ENCODE peak calls at places on chromosomes 5 and 9, in five cellular contexts. C, Q, N, U and A are unnamed samples.
A peak's percentile ranks its signal among the peaks of the same experiment; 100 is the strongest.

GRCh38 chr5:67578011-67578410 is 381.4 kb upstream of the CD180 start:
- DNase-seq in U (no peak), C (no peak), N (no peak), Q (no peak), A (peak; percentile 23)

GRCh38 chr9:98964201-98964600 is 20.5 kb downstream of the COL15A1 start:
- DNase-seq in C (no peak), U (no peak), N (no peak), Q (no peak), A (no peak)

GRCh38 chr9:115923903-115924668 is 229.5 kb upstream of the PAPPA start:
- DNase-seq in C (no peak), N (peak; percentile 89), U (no peak), Q (no peak), A (peak; percentile 41)

GRCh38 chr5:65926893-65927292 is 518 bp downstream of the ERBIN start:
- DNase-seq in C (no peak), N (peak; percentile 8), Q (no peak), U (no peak), A (peak; percentile 31)

GRCh38 chr9:14438232-14438966 is 124.5 kb upstream of the NFIB start:
- DNase-seq in U (no peak), Q (no peak), N (no peak), C (no peak), A (no peak)

GRCh38 chr9:128724744-128725211 is 851 bp upstream of the ZDHHC12 start:
- DNase-seq in N (peak; percentile 70), U (no peak), C (peak; percentile 30), Q (no peak), A (peak; percentile 53)

GRCh38 chr5:150075233-150075632 is 11.1 kb downstream of the CSF1R start:
- DNase-seq in N (no peak), Q (no peak), C (no peak), U (no peak), A (no peak)

GRCh38 chr9:110588296-110588695 is 8.8 kb upstream of the SVEP1 start:
- DNase-seq in Q (no peak), N (no peak), C (no peak), U (no peak), A (no peak)

GRCh38 chr5:115522832-115523365 is 21.7 kb downstream of the FEM1C start:
- DNase-seq in N (no peak), U (no peak), C (no peak), Q (no peak), A (no peak)

GRCh38 chr9:20854444-20854843 is 170.4 kb downstream of the FOCAD start:
- DNase-seq in Q (no peak), N (peak; percentile 64), U (no peak), C (no peak), A (peak; percentile 46)

GRCh38 chr5:33433303-33434255 is 7.2 kb upstream of the TARS1 start:
- DNase-seq in N (peak; percentile 74), C (no peak), U (no peak), Q (no peak), A (no peak)

GRCh38 chr9:80553986-80554715 is 982.4 kb downstream of the TLE4 start:
- DNase-seq in U (no peak), Q (no peak), C (no peak), N (no peak), A (no peak)

GRCh38 chr5:10789021-10789420 is 28.0 kb upstream of the DAP start:
- DNase-seq in U (no peak), C (no peak), N (peak; percentile 85), Q (no peak), A (peak; percentile 94)

GRCh38 chr5:154284433-154284832 is 93.9 kb downstream of the GALNT10 start:
- DNase-seq in U (no peak), Q (no peak), C (peak; percentile 29), N (no peak), A (no peak)

GRCh38 chr9:136616307-136616635 is 46.4 kb upstream of the EGFL7 start:
- DNase-seq in U (no peak), N (no peak), C (no peak), Q (no peak), A (no peak)

GRCh38 chr5:180178516-180179398 is 30.3 kb downstream of the RASGEF1C start:
- DNase-seq in Q (no peak), N (no peak), C (no peak), U (no peak), A (no peak)

GRCh38 chr5:1112596-1113331 is 901 bp upstream of the SLC12A7 start:
- DNase-seq in Q (no peak), U (no peak), N (no peak), C (no peak), A (no peak)

GRCh38 chr5:55816342-55816741 is 34.8 kb upstream of the IL31RA start:
- DNase-seq in U (no peak), N (peak; percentile 90), C (no peak), Q (no peak), A (peak; percentile 67)